ENCODE peak calls at places on chromosomes 5 and 9, in seven cellular contexts. One of them, this sample, is unnamed.

GRCh38 chr9:129225815-129226214 is 47.8 kb upstream of the IER5L start:
- DNase-seq in H1: no peak
- DNase-seq in IMR-90: peak
- DNase-seq in H9: peak
- DNase-seq in neuronal stem cell: peak
- DNase-seq in mesendoderm: peak
- DNase-seq in mesenchymal stem cell: peak
- DNase-seq in this sample: no peak

GRCh38 chr5:59607126-59607807 is 286.3 kb downstream of the PDE4D start:
- DNase-seq in H1: no peak
- DNase-seq in IMR-90: no peak
- DNase-seq in H9: no peak
- DNase-seq in neuronal stem cell: no peak
- DNase-seq in mesendoderm: no peak
- DNase-seq in mesenchymal stem cell: no peak
- DNase-seq in this sample: no peak

GRCh38 chr9:134682026-134682425 is 40.4 kb downstream of the COL5A1 start:
- DNase-seq in H1: no peak
- DNase-seq in IMR-90: no peak
- DNase-seq in H9: no peak
- DNase-seq in neuronal stem cell: no peak
- DNase-seq in mesendoderm: no peak
- DNase-seq in mesenchymal stem cell: no peak
- DNase-seq in this sample: no peak

GRCh38 chr9:87642330-87643110 is 83.4 kb upstream of the CTSL start:
- DNase-seq in H1: no peak
- DNase-seq in IMR-90: no peak
- DNase-seq in H9: peak
- DNase-seq in neuronal stem cell: no peak
- DNase-seq in mesendoderm: no peak
- DNase-seq in mesenchymal stem cell: no peak
- DNase-seq in this sample: no peak

GRCh38 chr5:126752052-126752785 is 24.7 kb upstream of the LMNB1 start:
- DNase-seq in H1: no peak
- DNase-seq in IMR-90: no peak
- DNase-seq in H9: no peak
- DNase-seq in neuronal stem cell: no peak
- DNase-seq in mesendoderm: no peak
- DNase-seq in mesenchymal stem cell: no peak
- DNase-seq in this sample: no peak

GRCh38 chr5:108786806-108787483 is 39.2 kb downstream of the FER start:
- DNase-seq in H1: no peak
- DNase-seq in IMR-90: no peak
- DNase-seq in H9: no peak
- DNase-seq in neuronal stem cell: no peak
- DNase-seq in mesendoderm: no peak
- DNase-seq in mesenchymal stem cell: no peak
- DNase-seq in this sample: no peak

GRCh38 chr9:137313326-137313920 is 11.4 kb upstream of the NRARP start:
- DNase-seq in H1: no peak
- DNase-seq in IMR-90: no peak
- DNase-seq in H9: no peak
- DNase-seq in neuronal stem cell: no peak
- DNase-seq in mesendoderm: no peak
- DNase-seq in mesenchymal stem cell: no peak
- DNase-seq in this sample: no peak

GRCh38 chr9:116207371-116208111 is 54.0 kb downstream of the PAPPA start:
- DNase-seq in H1: no peak
- DNase-seq in IMR-90: no peak
- DNase-seq in H9: no peak
- DNase-seq in neuronal stem cell: no peak
- DNase-seq in mesendoderm: no peak
- DNase-seq in mesenchymal stem cell: no peak
- DNase-seq in this sample: no peak

GRCh38 chr5:164073013-164073535 is 567.7 kb downstream of the MAT2B start:
- DNase-seq in H1: no peak
- DNase-seq in IMR-90: peak
- DNase-seq in H9: no peak
- DNase-seq in neuronal stem cell: no peak
- DNase-seq in mesendoderm: peak
- DNase-seq in mesenchymal stem cell: no peak
- DNase-seq in this sample: peak

DNA sequence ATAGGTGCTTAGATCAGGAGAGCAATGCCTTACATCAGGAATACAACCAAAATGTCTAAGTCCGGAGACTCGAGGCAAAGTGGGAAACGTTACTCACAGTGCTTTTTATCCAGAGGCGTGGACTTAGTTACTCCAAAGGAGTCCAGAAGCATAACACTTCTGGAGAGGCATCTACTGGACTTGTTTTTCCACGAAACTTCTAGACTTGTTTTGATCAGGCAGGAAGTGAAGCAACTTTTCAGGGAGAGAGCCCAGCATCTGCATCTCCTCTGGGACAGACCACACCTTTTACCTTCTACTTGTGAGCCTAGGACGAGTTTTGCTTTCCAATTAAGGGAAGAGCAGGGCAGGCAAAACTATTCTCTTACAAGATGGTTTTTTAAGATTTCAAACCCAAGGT is 1.2 kb upstream of the TJP2 start:
- DNase-seq in H1: no peak
- DNase-seq in IMR-90: no peak
- DNase-seq in H9: no peak
- DNase-seq in neuronal stem cell: no peak
- DNase-seq in mesendoderm: no peak
- DNase-seq in mesenchymal stem cell: no peak
- DNase-seq in this sample: no peak
- H3K18ac ChIP-seq in H1: no peak
- H3K18ac ChIP-seq in IMR-90: no peak
- H3K18ac ChIP-seq in H9: no peak
- H3K18ac ChIP-seq in neuronal stem cell: no peak
- H3K18ac ChIP-seq in mesendoderm: no peak
- H3K18ac ChIP-seq in mesenchymal stem cell: no peak
- H3K18ac ChIP-seq in this sample: peak

GRCh38 chr5:128667148-128667547 is 129.1 kb upstream of the FBN2 start:
- DNase-seq in H1: no peak
- DNase-seq in IMR-90: no peak
- DNase-seq in H9: no peak
- DNase-seq in neuronal stem cell: no peak
- DNase-seq in mesendoderm: peak
- DNase-seq in mesenchymal stem cell: no peak
- DNase-seq in this sample: no peak

GRCh38 chr5:128662998-128663397 is 125.0 kb upstream of the FBN2 start:
- DNase-seq in H1: no peak
- DNase-seq in IMR-90: no peak
- DNase-seq in H9: no peak
- DNase-seq in neuronal stem cell: no peak
- DNase-seq in mesendoderm: no peak
- DNase-seq in mesenchymal stem cell: no peak
- DNase-seq in this sample: no peak

GRCh38 chr5:128668921-128669320 is 130.9 kb upstream of the FBN2 start:
- DNase-seq in H1: no peak
- DNase-seq in IMR-90: no peak
- DNase-seq in H9: no peak
- DNase-seq in neuronal stem cell: no peak
- DNase-seq in mesendoderm: no peak
- DNase-seq in mesenchymal stem cell: no peak
- DNase-seq in this sample: no peak

GRCh38 chr5:128667751-128668150 is 129.7 kb upstream of the FBN2 start:
- DNase-seq in H1: no peak
- DNase-seq in IMR-90: no peak
- DNase-seq in H9: no peak
- DNase-seq in neuronal stem cell: no peak
- DNase-seq in mesendoderm: no peak
- DNase-seq in mesenchymal stem cell: no peak
- DNase-seq in this sample: no peak

DNA sequence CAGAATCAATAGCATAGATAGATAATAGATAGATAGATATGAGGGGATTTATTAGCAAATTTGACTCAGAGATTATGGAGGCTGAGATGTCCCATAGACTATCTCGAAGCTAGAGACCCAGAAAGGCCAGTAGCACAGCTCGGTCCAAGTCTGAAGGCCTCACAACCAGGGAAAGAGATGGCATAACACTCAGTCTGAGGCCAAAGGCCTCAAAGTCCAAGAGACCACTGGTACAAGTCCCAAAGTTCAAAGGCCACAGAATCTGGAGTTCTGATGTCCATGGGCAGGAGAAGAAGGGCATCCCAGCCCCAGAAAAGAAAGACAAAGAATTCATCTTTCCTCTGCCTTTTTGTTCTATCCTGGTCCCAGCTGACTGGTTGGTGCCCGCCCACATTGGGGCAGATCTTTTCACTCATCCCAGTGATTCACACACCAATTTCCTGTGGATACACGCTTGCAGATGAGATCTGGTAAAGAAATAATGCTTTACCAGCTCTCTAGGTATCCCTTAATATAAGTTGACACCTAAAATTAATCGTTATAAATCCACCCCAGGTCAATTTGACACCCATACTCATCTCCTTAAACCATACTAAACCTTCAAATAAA is 127.8 kb upstream of the FBN2 start:
- DNase-seq in H1: no peak
- DNase-seq in IMR-90: no peak
- DNase-seq in H9: no peak
- DNase-seq in neuronal stem cell: no peak
- DNase-seq in mesendoderm: no peak
- DNase-seq in mesenchymal stem cell: no peak
- DNase-seq in this sample: no peak
- H3K18ac ChIP-seq in H1: no peak
- H3K18ac ChIP-seq in IMR-90: no peak
- H3K18ac ChIP-seq in H9: no peak
- H3K18ac ChIP-seq in neuronal stem cell: no peak
- H3K18ac ChIP-seq in mesendoderm: no peak
- H3K18ac ChIP-seq in mesenchymal stem cell: no peak
- H3K18ac ChIP-seq in this sample: no peak

DNA sequence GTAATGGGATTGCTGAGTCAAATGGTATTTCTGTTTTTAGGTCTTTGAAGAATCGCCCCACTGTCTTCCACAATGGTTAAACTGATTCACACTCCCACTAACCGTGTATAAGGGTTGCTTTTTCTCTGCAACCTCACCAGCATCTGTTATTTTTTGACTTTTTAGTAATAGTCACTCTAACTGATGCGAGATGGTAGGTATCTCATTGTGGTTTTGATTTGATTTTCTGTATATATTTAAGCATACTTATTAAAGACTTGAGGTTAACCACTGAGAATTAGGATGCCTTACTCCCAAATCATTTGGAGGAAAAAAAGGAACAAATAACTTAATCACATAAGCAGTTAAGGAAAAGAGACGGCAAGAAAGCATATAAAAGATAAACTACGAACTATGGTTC is 181.6 kb upstream of the FST start:
- DNase-seq in H1: no peak
- DNase-seq in IMR-90: peak
- DNase-seq in H9: no peak
- DNase-seq in neuronal stem cell: no peak
- DNase-seq in mesendoderm: no peak
- DNase-seq in mesenchymal stem cell: no peak
- DNase-seq in this sample: no peak
- H3K18ac ChIP-seq in H1: no peak
- H3K18ac ChIP-seq in IMR-90: no peak
- H3K18ac ChIP-seq in H9: no peak
- H3K18ac ChIP-seq in neuronal stem cell: no peak
- H3K18ac ChIP-seq in mesendoderm: no peak
- H3K18ac ChIP-seq in mesenchymal stem cell: no peak
- H3K18ac ChIP-seq in this sample: no peak

GRCh38 chr5:82967072-82967471 is 110.1 kb downstream of the TMEM167A start:
- DNase-seq in H1: no peak
- DNase-seq in IMR-90: no peak
- DNase-seq in H9: no peak
- DNase-seq in neuronal stem cell: no peak
- DNase-seq in mesendoderm: no peak
- DNase-seq in mesenchymal stem cell: no peak
- DNase-seq in this sample: no peak
- H3K18ac ChIP-seq in H1: no peak
- H3K18ac ChIP-seq in IMR-90: no peak
- H3K18ac ChIP-seq in H9: no peak
- H3K18ac ChIP-seq in neuronal stem cell: no peak
- H3K18ac ChIP-seq in mesendoderm: no peak
- H3K18ac ChIP-seq in mesenchymal stem cell: no peak
- H3K18ac ChIP-seq in this sample: no peak

GRCh38 chr5:57855831-57856230 is 373.2 kb upstream of the ACTBL2 start:
- DNase-seq in H1: no peak
- DNase-seq in IMR-90: no peak
- DNase-seq in H9: no peak
- DNase-seq in neuronal stem cell: no peak
- DNase-seq in mesendoderm: no peak
- DNase-seq in mesenchymal stem cell: no peak
- DNase-seq in this sample: no peak
- H3K18ac ChIP-seq in H1: no peak
- H3K18ac ChIP-seq in IMR-90: no peak
- H3K18ac ChIP-seq in H9: no peak
- H3K18ac ChIP-seq in neuronal stem cell: no peak
- H3K18ac ChIP-seq in mesendoderm: no peak
- H3K18ac ChIP-seq in mesenchymal stem cell: no peak
- H3K18ac ChIP-seq in this sample: no peak

DNA sequence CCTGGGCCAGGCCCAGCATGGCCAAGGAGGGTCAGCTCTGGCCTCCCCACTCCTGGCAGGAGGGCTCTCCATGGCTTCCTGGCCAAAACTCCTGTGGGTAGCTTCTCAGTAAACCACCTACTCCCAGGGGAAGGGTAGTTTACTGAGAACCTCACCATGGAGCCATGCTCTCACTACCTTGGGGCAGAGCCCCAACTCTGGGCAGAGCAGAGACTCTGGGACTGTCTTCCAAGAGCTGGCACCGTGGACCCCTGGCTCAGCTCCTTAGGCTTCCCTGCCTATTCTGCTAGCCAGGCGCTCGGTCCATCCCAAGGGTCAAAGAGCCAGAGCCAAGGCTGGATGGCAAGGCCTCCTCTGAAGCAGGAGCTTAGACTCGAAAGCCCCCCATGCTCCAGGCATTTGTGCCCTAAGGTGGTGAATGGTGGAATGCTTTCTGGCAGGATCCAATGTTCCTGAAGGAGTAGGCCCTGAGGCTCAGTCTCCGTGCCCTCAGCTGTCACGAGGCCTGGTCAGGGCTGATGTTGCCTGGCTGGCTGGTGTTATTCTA is 19.6 kb downstream of the TCF7 start:
- DNase-seq in H1: no peak
- DNase-seq in IMR-90: no peak
- DNase-seq in H9: no peak
- DNase-seq in neuronal stem cell: no peak
- DNase-seq in mesendoderm: no peak
- DNase-seq in mesenchymal stem cell: no peak
- DNase-seq in this sample: no peak
- H3K18ac ChIP-seq in H1: no peak
- H3K18ac ChIP-seq in IMR-90: no peak
- H3K18ac ChIP-seq in H9: no peak
- H3K18ac ChIP-seq in neuronal stem cell: peak
- H3K18ac ChIP-seq in mesendoderm: no peak
- H3K18ac ChIP-seq in mesenchymal stem cell: no peak
- H3K18ac ChIP-seq in this sample: no peak

GRCh38 chr9:106619211-106619610 is 243.8 kb upstream of the ZNF462 start:
- DNase-seq in H1: no peak
- DNase-seq in IMR-90: peak
- DNase-seq in H9: no peak
- DNase-seq in neuronal stem cell: no peak
- DNase-seq in mesendoderm: no peak
- DNase-seq in mesenchymal stem cell: peak
- DNase-seq in this sample: no peak
- H3K18ac ChIP-seq in H1: no peak
- H3K18ac ChIP-seq in IMR-90: no peak
- H3K18ac ChIP-seq in H9: no peak
- H3K18ac ChIP-seq in neuronal stem cell: no peak
- H3K18ac ChIP-seq in mesendoderm: no peak
- H3K18ac ChIP-seq in mesenchymal stem cell: no peak
- H3K18ac ChIP-seq in this sample: no peak

GRCh38 chr5:54975701-54976100 is 9.7 kb downstream of the ESM1 start:
- DNase-seq in H1: no peak
- DNase-seq in IMR-90: no peak
- DNase-seq in H9: no peak
- DNase-seq in neuronal stem cell: no peak
- DNase-seq in mesendoderm: no peak
- DNase-seq in mesenchymal stem cell: no peak
- DNase-seq in this sample: no peak
- H3K18ac ChIP-seq in H1: no peak
- H3K18ac ChIP-seq in IMR-90: no peak
- H3K18ac ChIP-seq in H9: no peak
- H3K18ac ChIP-seq in neuronal stem cell: no peak
- H3K18ac ChIP-seq in mesendoderm: no peak
- H3K18ac ChIP-seq in mesenchymal stem cell: no peak
- H3K18ac ChIP-seq in this sample: no peak

This sample was measured in trophoblast cell.